ENCODE peak calls at places on chromosomes 7 and 10, in eight cellular contexts. L is AG04450; K is T-helper 17 cell; R is mammary epithelial cell; C is HT-29; Y is stimulated activated CD4-positive, alpha-beta T cell treated with anti-CD3 and anti-CD28 coated beads, Interleukin-2, amount 100 ng/mL, for 24 hours; J is putamen; S is NCI-H774. P is an unnamed sample.

GRCh38 chr7:90777075-90777864 is 181.1 kb downstream of the CDK14 start:
- DNase-seq in L (no peak), K (no peak), R (no peak), C (no peak), Y (no peak), J (no peak), S (no peak), P (no peak)

GRCh38 chr7:159030490-159031134 is 114.1 kb downstream of the VIPR2 start:
- DNase-seq in L (no peak), K (no peak), R (no peak), C (peak; percentile 51), Y (peak; percentile 34), J (no peak), S (peak; percentile 30), P (peak; percentile 53)

GRCh38 chr7:27329917-27330316 is 87.3 kb downstream of the EVX1 start:
- DNase-seq in L (no peak), K (no peak), R (no peak), C (no peak), Y (no peak), J (no peak), S (no peak), P (no peak)

GRCh38 chr7:98733036-98733435 is 116.0 kb downstream of the NPTX2 start:
- DNase-seq in L (no peak), K (no peak), R (peak; percentile 20), C (peak; percentile 74), Y (peak; percentile 72), J (no peak), S (no peak), P (peak; percentile 53)

GRCh38 chr7:86814980-86815379 is 171.3 kb downstream of the GRM3 start:
- DNase-seq in L (no peak), K (no peak), R (no peak), C (peak; percentile 44), Y (no peak), J (peak; percentile 58), S (peak; percentile 2), P (no peak)

GRCh38 chr10:96022739-96023138 is 20.6 kb upstream of the CCNJ start:
- DNase-seq in L (no peak), K (no peak), R (no peak), C (no peak), Y (no peak), J (no peak), S (no peak), P (no peak)

GRCh38 chr7:25409897-25410635 is 181.8 kb upstream of the NPVF start:
- DNase-seq in L (no peak), K (no peak), R (no peak), C (no peak), Y (no peak), J (no peak), S (no peak), P (no peak)

GRCh38 chr10:118721005-118721876 is 33.5 kb downstream of the CACUL1 start:
- DNase-seq in L (peak; percentile 33), K (peak; percentile 55), R (peak; percentile 31), C (peak; percentile 85), Y (peak; percentile 54), J (peak; percentile 24), S (peak; percentile 1), P (no peak)

GRCh38 chr10:6103591-6103990 is 14.8 kb downstream of the RBM17 start:
- DNase-seq in L (no peak), K (no peak), R (no peak), C (no peak), Y (no peak), J (no peak), S (no peak), P (no peak)

GRCh38 chr10:113552723-113553122 is at the start of gene HABP2:
- DNase-seq in L (no peak), K (no peak), R (no peak), C (no peak), Y (no peak), J (no peak), S (no peak), P (no peak)

GRCh38 chr10:47366056-47366631 is 17.9 kb downstream of the ZNF488 start:
- DNase-seq in L (no peak), K (no peak), R (no peak), C (no peak), Y (no peak), J (no peak), S (no peak), P (peak; percentile 13)

GRCh38 chr7:155011081-155011480 is 8.2 kb upstream of the PAXIP1 start:
- DNase-seq in L (no peak), K (no peak), R (no peak), C (no peak), Y (no peak), J (no peak), S (no peak), P (no peak)

GRCh38 chr7:105800849-105801534 is 75.4 kb downstream of the ATXN7L1 start:
- DNase-seq in L (no peak), K (no peak), R (no peak), C (no peak), Y (no peak), J (no peak), S (no peak), P (no peak)

GRCh38 chr7:102890292-102890970 is 22.4 kb upstream of the LRRC17 start:
- DNase-seq in L (peak; percentile 77), K (no peak), R (no peak), C (no peak), Y (no peak), J (no peak), S (no peak), P (no peak)

GRCh38 chr7:7181519-7182155 is 707 bp upstream of the C1GALT1 start:
- DNase-seq in L (no peak), K (peak; percentile 15), R (no peak), C (no peak), Y (peak; percentile 27), J (peak; percentile 47), S (peak; percentile 28), P (peak; percentile 62)

GRCh38 chr10:79400567-79401004 is 44.8 kb downstream of the ZCCHC24 start:
- DNase-seq in L (no peak), K (peak; percentile 26), R (no peak), C (peak; percentile 51), Y (peak; percentile 74), J (no peak), S (peak; percentile 12), P (peak; percentile 60)

GRCh38 chr7:123096434-123096833 is 100.9 kb upstream of the TAS2R16 start:
- DNase-seq in L (no peak), K (no peak), R (peak; percentile 53), C (no peak), Y (no peak), J (no peak), S (no peak), P (no peak)

GRCh38 chr10:33241351-33241750 is 93.1 kb downstream of the NRP1 start:
- DNase-seq in L (no peak), K (no peak), R (no peak), C (no peak), Y (no peak), J (no peak), S (no peak), P (no peak)

GRCh38 chr10:3467052-3467906 is 294.7 kb upstream of the PITRM1 start:
- DNase-seq in L (peak; percentile 91), K (no peak), R (peak; percentile 97), C (peak; percentile 85), Y (no peak), J (no peak), S (no peak), P (no peak)

GRCh38 chr10:33217854-33218253 is 116.6 kb downstream of the NRP1 start:
- DNase-seq in L (no peak), K (no peak), R (peak; percentile 39), C (no peak), Y (no peak), J (no peak), S (no peak), P (no peak)

GRCh38 chr7:18202315-18203045 is 174.8 kb upstream of the PRPS1L1 start:
- DNase-seq in L (no peak), K (no peak), R (no peak), C (no peak), Y (no peak), J (no peak), S (no peak), P (no peak)

GRCh38 chr10:47181057-47181849 is 118.7 kb upstream of the GDF10 start:
- DNase-seq in L (no peak), K (no peak), R (no peak), C (no peak), Y (no peak), J (no peak), S (no peak), P (no peak)

GRCh38 chr7:139112316-139112715 is 2.8 kb upstream of the ZC3HAV1 start:
- DNase-seq in L (no peak), K (no peak), R (no peak), C (no peak), Y (no peak), J (no peak), S (no peak), P (no peak)

GRCh38 chr7:351256-351655 is 61.3 kb downstream of the FOXL3 start:
- DNase-seq in L (no peak), K (peak; percentile 46), R (no peak), C (no peak), Y (peak; percentile 62), J (no peak), S (no peak), P (peak; percentile 67)

GRCh38 chr10:50594012-50594411 is 29.7 kb downstream of the SGMS1 start:
- DNase-seq in L (peak; percentile 37), K (no peak), R (peak; percentile 32), C (no peak), Y (no peak), J (no peak), S (peak; percentile 79), P (no peak)

P was measured in activated T-cell treated with anti-CD3 and anti-CD28 coated beads, Interleukin-2, amount 50 U/mL, for 24 hours.